ENCODE peak calls at places on chromosomes 3 and 15, in six cellular contexts. H, N, S, E, V and Y are unnamed samples.

GRCh38 chr3:113495035-113495434 is 19.9 kb downstream of the SPICE1 start:
- DNase-seq in S (peak), E (no peak), V (no peak), N (no peak), H (peak), Y (no peak)

GRCh38 chr15:100880139-100880896 is 687 bp downstream of the ALDH1A3 start:
- DNase-seq in V (no peak), N (no peak), S (peak), E (peak), H (peak), Y (no peak)

GRCh38 chr15:90143176-90143655 is 40.9 kb upstream of the IDH2 start:
- DNase-seq in S (peak), N (peak), H (no peak), E (peak), V (peak), Y (peak)

GRCh38 chr3:48684480-48685143 is 1.1 kb downstream of the NCKIPSD start:
- DNase-seq in H (no peak), E (no peak), V (no peak), N (no peak), S (no peak), Y (no peak)

GRCh38 chr3:182035324-182035723 is 323.6 kb downstream of the SOX2 start:
- DNase-seq in N (no peak), E (no peak), V (no peak), S (no peak), H (no peak), Y (no peak)

GRCh38 chr3:118817748-118818165 is 216.9 kb downstream of the IGSF11 start:
- DNase-seq in E (peak), V (no peak), N (no peak), S (peak), H (peak), Y (no peak)

GRCh38 chr3:123660900-123661299 is 76.0 kb upstream of the HACD2 start:
- DNase-seq in E (no peak), S (no peak), V (peak), N (peak), H (peak), Y (peak)

GRCh38 chr3:136703429-136703828 is 48.7 kb downstream of the STAG1 start:
- DNase-seq in N (no peak), S (no peak), V (no peak), H (no peak), E (no peak), Y (no peak)

GRCh38 chr15:85785887-85786777 is 8.6 kb downstream of the KLHL25 start:
- DNase-seq in S (no peak), N (peak), V (no peak), H (peak), E (no peak), Y (no peak)

GRCh38 chr3:44114142-44114541 is 127.5 kb upstream of the TOPAZ1 start:
- DNase-seq in N (peak), S (peak), H (peak), E (peak), V (no peak), Y (no peak)

GRCh38 chr3:195119461-195120198 is 151.3 kb downstream of the XXYLT1 start:
- DNase-seq in N (no peak), S (peak), V (no peak), H (peak), E (no peak), Y (peak)

GRCh38 chr15:47561102-47561501 is 156.2 kb upstream of the SEMA6D start:
- DNase-seq in H (no peak), V (no peak), S (no peak), E (no peak), N (no peak), Y (no peak)

GRCh38 chr15:70530503-70530902 is 232.9 kb downstream of the UACA start:
- DNase-seq in E (no peak), S (no peak), H (no peak), N (no peak), V (no peak), Y (no peak)

GRCh38 chr15:37028609-37029287 is 71.6 kb downstream of the MEIS2 start:
- DNase-seq in H (peak), S (no peak), N (no peak), V (no peak), E (no peak), Y (no peak)

GRCh38 chr15:84588053-84588874 is 12.5 kb upstream of the ZSCAN2 start:
- DNase-seq in V (peak), N (peak), S (peak), E (peak), H (peak), Y (peak)

GRCh38 chr3:63687569-63688233 is 35.2 kb downstream of the SNTN start:
- DNase-seq in E (no peak), V (no peak), S (peak), H (peak), N (no peak), Y (no peak)

GRCh38 chr3:120145498-120146285 is 51.4 kb upstream of the GSK3B start:
- DNase-seq in V (no peak), E (no peak), N (no peak), H (peak), S (no peak), Y (no peak)

GRCh38 chr15:78263351-78263781 is 996 bp upstream of the DNAJA4 start:
- DNase-seq in V (no peak), H (no peak), E (no peak), N (no peak), S (no peak), Y (no peak)

GRCh38 chr3:134345202-134345601 is 29.0 kb downstream of the AMOTL2 start:
- DNase-seq in N (no peak), E (no peak), H (no peak), S (no peak), V (no peak), Y (no peak)

GRCh38 chr3:128278761-128279593 is 125.7 kb downstream of the EEFSEC start:
- DNase-seq in E (peak), N (peak), V (peak), S (peak), H (peak), Y (peak)

GRCh38 chr15:63896336-63897115 is 62.8 kb upstream of the HERC1 start:
- DNase-seq in V (peak), N (peak), H (peak), E (no peak), S (no peak), Y (no peak)

GRCh38 chr3:196969660-196970546 is 1.3 kb upstream of the PIGZ start:
- DNase-seq in E (peak), V (peak), H (peak), S (peak), N (peak), Y (peak)

GRCh38 chr15:100298257-100298656 is 43.5 kb downstream of the ADAMTS17 start:
- DNase-seq in H (no peak), V (no peak), S (no peak), N (no peak), E (no peak), Y (no peak)

GRCh38 chr3:111534701-111535100 is 7.3 kb upstream of the CD96 start:
- DNase-seq in S (no peak), E (no peak), N (no peak), V (no peak), H (peak), Y (no peak)

GRCh38 chr3:11514191-11514770 is 129.4 kb downstream of the VGLL4 start:
- DNase-seq in V (peak), N (peak), H (peak), E (no peak), S (no peak), Y (no peak)

GRCh38 chr3:185823280-185824044 is 1.4 kb downstream of the IGF2BP2 start:
- DNase-seq in N (peak), S (peak), E (peak), H (peak), V (peak), Y (peak)
- TF ChIP-seq CTCF in N (no peak), S (peak), E (no peak), H (peak), V (no peak), Y (peak)

DNA sequence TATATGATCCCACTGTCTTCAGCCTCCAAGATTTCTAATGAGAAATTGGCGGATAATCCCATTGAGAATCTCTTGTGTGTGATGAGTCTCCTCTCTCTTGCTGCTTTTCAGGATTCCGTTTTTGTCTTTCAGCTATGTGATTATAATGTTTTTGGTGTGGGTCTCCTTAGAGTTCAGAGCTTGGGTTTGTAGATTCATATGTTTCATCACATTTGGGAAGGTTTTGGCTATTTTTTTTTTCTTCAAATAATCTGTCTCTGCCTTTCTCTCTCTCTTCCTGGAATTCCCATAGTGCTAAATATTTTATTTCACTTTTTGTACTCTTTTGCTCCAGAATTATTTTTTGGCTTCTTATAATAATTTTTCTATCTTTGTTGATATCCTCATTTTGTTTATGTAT is 40.4 kb downstream of the SACM1L start:
- DNase-seq in V (no peak), S (no peak), E (no peak), H (no peak), N (no peak), Y (no peak)
- TF ChIP-seq CTCF in V (no peak), S (no peak), E (no peak), H (no peak), N (no peak), Y (no peak)

GRCh38 chr3:154040283-154040682 is 80.9 kb upstream of the ARHGEF26 start:
- DNase-seq in S (no peak), V (no peak), H (peak), E (no peak), N (no peak), Y (no peak)
- TF ChIP-seq CTCF in S (peak), V (no peak), H (peak), E (peak), N (no peak), Y (peak)

GRCh38 chr3:67094769-67095168 is 96.7 kb downstream of the KBTBD8 start:
- DNase-seq in S (no peak), V (no peak), N (no peak), H (peak), E (no peak), Y (no peak)
- TF ChIP-seq CTCF in S (no peak), V (no peak), N (no peak), H (no peak), E (no peak), Y (no peak)

DNA sequence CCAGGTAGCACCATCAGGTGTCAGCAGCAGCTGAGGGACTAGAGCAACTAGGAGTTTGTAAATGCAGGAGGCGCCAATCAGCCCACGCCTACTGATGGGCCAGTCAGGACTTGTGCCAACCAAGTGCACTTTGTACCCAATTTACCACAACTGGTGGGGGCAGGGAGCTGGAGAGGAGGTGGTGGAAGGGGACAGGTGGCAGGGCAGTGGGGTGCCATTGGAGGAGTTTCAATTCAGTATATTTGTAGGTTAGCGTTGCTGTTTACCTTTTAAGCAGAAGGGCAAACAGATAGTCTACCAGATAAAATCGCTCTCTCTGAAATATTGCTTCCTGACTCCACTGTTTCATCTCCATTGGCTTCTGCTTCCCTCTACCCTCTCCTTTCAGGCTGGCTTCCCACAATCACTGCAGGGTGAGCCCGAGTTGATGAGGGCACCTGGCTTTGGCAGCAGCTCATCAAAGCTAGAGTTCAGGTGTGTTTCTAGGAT is 75.7 kb downstream of the TRIM69 start:
- DNase-seq in N (no peak), V (no peak), E (no peak), H (no peak), S (no peak), Y (peak)
- TF ChIP-seq CTCF in N (no peak), V (no peak), E (no peak), H (no peak), S (no peak), Y (no peak)